ENCODE peak calls at places on chromosomes 2 and 18, in seven cellular contexts. J is CD8-positive, alpha-beta memory T cell; U is PC-3; G is tibial artery; T is heart right ventricle; V is psoas muscle; A is neuronal stem cell. D is an unnamed sample. For H3K4me1, the result is how much of the 10 kb centered on the place peaks cover.

GRCh38 chr18:45657357-45658335 is 42.4 kb downstream of the SLC14A2 start:
- DNase-seq in J (no peak), U (peak), G (no peak), T (no peak), V (no peak), A (no peak), D (no peak)

GRCh38 chr2:110737783-110738182 is 5.4 kb downstream of the ACOXL start:
- DNase-seq in J (no peak), U (no peak), G (no peak), T (no peak), V (no peak), A (no peak), D (no peak)

GRCh38 chr2:100563407-100564247 is 834 bp downstream of the PDCL3 start:
- DNase-seq in J (no peak), U (no peak), G (no peak), T (no peak), V (no peak), A (peak), D (no peak)

GRCh38 chr2:61421611-61422010 is 49.3 kb downstream of the USP34 start:
- DNase-seq in J (no peak), U (no peak), G (no peak), T (no peak), V (no peak), A (no peak), D (no peak)

GRCh38 chr2:207635468-207636200 is 10.4 kb upstream of the METTL21A start:
- DNase-seq in J (no peak), U (peak), G (no peak), T (no peak), V (no peak), A (no peak), D (no peak)

GRCh38 chr2:54313147-54313546 is 57.1 kb upstream of the TSPYL6 start:
- DNase-seq in J (no peak), U (no peak), G (no peak), T (no peak), V (no peak), A (no peak), D (no peak)

GRCh38 chr18:10197097-10197496 is 257.3 kb upstream of the APCDD1 start:
- DNase-seq in J (no peak), U (peak), G (no peak), T (no peak), V (no peak), A (no peak), D (no peak)

GRCh38 chr2:42169869-42170465 is 814 bp downstream of the EML4 start:
- DNase-seq in J (peak), U (no peak), G (no peak), T (no peak), V (no peak), A (no peak), D (no peak)

GRCh38 chr2:219962801-219963200 is 335.4 kb downstream of the SLC4A3 start:
- DNase-seq in J (no peak), U (no peak), G (no peak), T (no peak), V (no peak), A (no peak), D (no peak)

GRCh38 chr2:157256621-157257020 is 884 bp upstream of the GALNT5 start:
- DNase-seq in J (no peak), U (no peak), G (no peak), T (no peak), V (no peak), A (no peak), D (no peak)

GRCh38 chr2:237072067-237072931 is 13.4 kb upstream of the COPS8 start:
- DNase-seq in J (peak), U (peak), G (peak), T (peak), V (peak), A (peak), D (peak)

GRCh38 chr2:54454548-54454921 is 1.6 kb upstream of the SPTBN1 start:
- DNase-seq in J (no peak), U (peak), G (no peak), T (no peak), V (no peak), A (no peak), D (no peak)

GRCh38 chr2:241548451-241548835 is 10.1 kb upstream of the BOK start:
- DNase-seq in J (no peak), U (no peak), G (no peak), T (no peak), V (peak), A (no peak), D (no peak)
- H3K4me1 ChIP-seq in J (under half), U (under half), G (under half), T (under half), V (under half), A (under half), D (under half)

GRCh38 chr2:25361261-25362048 is 19.7 kb upstream of the DNMT3A start:
- DNase-seq in J (no peak), U (no peak), G (no peak), T (no peak), V (peak), A (no peak), D (no peak)
- H3K4me3 ChIP-seq in J (peak), U (peak), G (peak), T (peak), V (peak), A (no peak), D (no peak)

GRCh38 chr2:230208576-230208975 is 11.2 kb downstream of the SP110 start:
- DNase-seq in J (no peak), U (no peak), G (no peak), T (no peak), V (no peak), A (no peak), D (no peak)
- H3K4me1 ChIP-seq in J (under half), U (under half), G (under half), T (under half), V (under half), A (under half), D (under half)

GRCh38 chr2:109218792-109219126 is 89.8 kb downstream of the SH3RF3 start:
- DNase-seq in J (no peak), U (no peak), G (no peak), T (no peak), V (no peak), A (no peak), D (no peak)

GRCh38 chr2:109216332-109216731 is 87.3 kb downstream of the SH3RF3 start:
- DNase-seq in J (no peak), U (no peak), G (no peak), T (no peak), V (no peak), A (no peak), D (peak)

GRCh38 chr2:109218087-109218791 is 89.2 kb downstream of the SH3RF3 start:
- DNase-seq in J (no peak), U (peak), G (no peak), T (no peak), V (no peak), A (no peak), D (peak)

GRCh38 chr2:109215866-109216265 is 86.9 kb downstream of the SH3RF3 start:
- DNase-seq in J (no peak), U (no peak), G (no peak), T (no peak), V (no peak), A (no peak), D (peak)

DNA sequence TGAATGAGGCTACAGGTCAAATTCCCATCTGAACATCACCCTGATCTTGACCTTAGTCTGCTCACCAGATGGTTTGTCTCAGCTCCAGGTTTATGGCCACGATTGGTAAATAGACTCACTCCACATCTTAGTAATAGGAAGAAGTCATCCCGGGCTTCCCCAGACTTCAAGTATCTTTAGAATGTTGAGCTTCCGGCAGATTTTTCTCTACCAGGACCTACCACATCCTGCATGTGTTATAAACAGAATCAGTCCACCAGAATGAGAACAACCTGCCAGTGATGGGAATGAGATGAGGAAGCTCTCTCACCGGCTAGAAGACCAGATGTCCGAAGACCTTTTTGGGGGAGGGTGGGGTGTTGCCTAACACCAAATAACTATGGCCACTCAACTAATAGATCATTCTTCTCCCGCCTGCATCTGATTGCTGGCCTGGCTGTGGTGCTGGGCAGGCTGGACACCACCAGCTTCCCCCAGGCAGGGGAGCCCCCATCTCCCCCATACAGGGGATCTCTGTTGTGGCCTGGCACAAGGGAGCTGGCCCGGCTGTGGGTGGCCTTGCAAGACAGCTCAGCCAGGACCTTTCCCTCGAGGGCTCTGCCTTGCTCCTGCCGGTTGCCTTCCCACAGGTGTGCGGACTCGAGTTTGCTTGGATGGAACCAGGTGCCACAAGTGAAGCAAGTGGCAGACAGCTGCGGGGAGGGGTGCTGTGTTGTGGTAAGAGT is 88.5 kb downstream of the SH3RF3 start:
- DNase-seq in J (no peak), U (peak), G (no peak), T (no peak), V (no peak), A (no peak), D (peak)
- H3K4me3 ChIP-seq in J (peak), U (no peak), G (no peak), T (no peak), V (no peak), A (no peak), D (no peak)

GRCh38 chr2:18368008-18368407 is 192.4 kb downstream of the RDH14 start:
- DNase-seq in J (no peak), U (peak), G (no peak), T (no peak), V (no peak), A (no peak), D (no peak)
- H3K4me1 ChIP-seq in J (under half), U (under half), G (under half), T (under half), V (under half), A (under half), D (under half)

GRCh38 chr2:171487201-171487600 is 35.1 kb upstream of the CYBRD1 start:
- DNase-seq in J (no peak), U (no peak), G (no peak), T (no peak), V (no peak), A (no peak), D (no peak)

GRCh38 chr2:171490577-171490976 is 31.7 kb upstream of the CYBRD1 start:
- DNase-seq in J (no peak), U (no peak), G (no peak), T (no peak), V (no peak), A (no peak), D (no peak)

GRCh38 chr2:171487803-171488259 is 34.4 kb upstream of the CYBRD1 start:
- DNase-seq in J (no peak), U (no peak), G (no peak), T (no peak), V (no peak), A (no peak), D (no peak)

GRCh38 chr2:171492664-171493063 is 29.6 kb upstream of the CYBRD1 start:
- DNase-seq in J (no peak), U (no peak), G (no peak), T (no peak), V (no peak), A (no peak), D (no peak)

DNA sequence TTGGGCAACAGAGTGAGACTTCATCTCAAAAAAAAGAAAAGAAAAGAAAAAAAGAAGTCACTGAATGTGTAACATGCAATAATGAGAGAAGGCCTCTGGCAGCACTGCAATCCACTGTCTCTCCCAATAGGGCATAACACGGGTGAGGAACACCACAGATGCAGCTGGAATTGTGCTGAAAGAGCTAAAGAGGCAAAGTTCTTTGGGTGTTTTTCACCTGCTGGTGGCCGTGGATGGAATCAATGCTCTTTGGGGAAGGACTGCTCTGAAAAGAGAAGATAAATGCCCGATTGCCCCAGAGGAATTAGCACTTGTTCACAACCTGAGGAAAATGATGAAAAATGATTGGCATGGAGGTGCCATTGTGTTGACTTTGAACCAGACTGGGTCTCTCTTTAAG is 31.0 kb upstream of the CYBRD1 start:
- DNase-seq in J (no peak), U (no peak), G (no peak), T (no peak), V (no peak), A (no peak), D (no peak)
- H3K4me3 ChIP-seq in J (no peak), U (no peak), G (no peak), T (no peak), V (no peak), A (no peak), D (no peak)

GRCh38 chr2:109134741-109135571 is 6.0 kb downstream of the SH3RF3 start:
- DNase-seq in J (no peak), U (no peak), G (peak), T (no peak), V (no peak), A (no peak), D (no peak)

GRCh38 chr2:109133746-109134145 is 4.7 kb downstream of the SH3RF3 start:
- DNase-seq in J (no peak), U (no peak), G (no peak), T (no peak), V (no peak), A (no peak), D (no peak)

GRCh38 chr2:109131777-109132176 is 2.8 kb downstream of the SH3RF3 start:
- DNase-seq in J (no peak), U (no peak), G (no peak), T (no peak), V (no peak), A (no peak), D (peak)

GRCh38 chr2:109130726-109130995 is 1.7 kb downstream of the SH3RF3 start:
- DNase-seq in J (no peak), U (no peak), G (no peak), T (no peak), V (no peak), A (no peak), D (peak)

GRCh38 chr2:109132626-109133025 is 3.6 kb downstream of the SH3RF3 start:
- DNase-seq in J (no peak), U (no peak), G (no peak), T (no peak), V (no peak), A (no peak), D (no peak)
- H3K4me1 ChIP-seq in J (under half), U (under half), G (under half), T (under half), V (under half), A (under half), D (under half)

GRCh38 chr2:17816396-17817245 is at the start of gene MSGN1:
- DNase-seq in J (no peak), U (no peak), G (no peak), T (no peak), V (no peak), A (no peak), D (no peak)

GRCh38 chr2:17815466-17816184 is 635 bp upstream of the MSGN1 start:
- DNase-seq in J (no peak), U (no peak), G (no peak), T (no peak), V (no peak), A (no peak), D (no peak)

GRCh38 chr2:17814601-17815000 is 1.7 kb upstream of the MSGN1 start:
- DNase-seq in J (no peak), U (no peak), G (no peak), T (no peak), V (no peak), A (no peak), D (no peak)

GRCh38 chr2:17813742-17814458 is 2.4 kb upstream of the MSGN1 start:
- DNase-seq in J (no peak), U (no peak), G (no peak), T (peak), V (peak), A (no peak), D (no peak)

GRCh38 chr2:17813015-17813741 is 3.1 kb upstream of the MSGN1 start:
- DNase-seq in J (no peak), U (no peak), G (no peak), T (no peak), V (no peak), A (no peak), D (no peak)
- H3K4me3 ChIP-seq in J (no peak), U (no peak), G (no peak), T (peak), V (no peak), A (no peak), D (no peak)

D was measured in right atrium auricular region.